ENCODE peak calls at places on chromosomes 11 and 22, in seven cellular contexts. M is neural progenitor cell, S is astrocyte, P is dorsolateral prefrontal cortex, U is neuronal stem cell, F is right atrium auricular region, T is MM.1S. V is an unnamed sample.

GRCh38 chr11:72041364-72042058 is 38.8 kb downstream of the NUMA1 start:
- DNase-seq in F (peak), M (peak), U (peak), P (peak), T (peak), S (peak), V (peak)

GRCh38 chr11:1220941-1221721 is 1.7 kb upstream of the MUC5B start:
- DNase-seq in T (no peak), U (no peak), P (no peak), F (no peak), M (no peak), S (no peak), V (no peak)

GRCh38 chr11:12822623-12823022 is 148.4 kb downstream of the TEAD1 start:
- DNase-seq in U (no peak), P (no peak), T (no peak), F (no peak), S (no peak), M (no peak), V (no peak)

GRCh38 chr11:75453916-75454655 is 21.1 kb upstream of the KLHL35 start:
- DNase-seq in F (no peak), S (peak), U (no peak), M (no peak), P (no peak), T (no peak), V (no peak)

GRCh38 chr11:61026121-61027031 is 54.9 kb downstream of the CD6 start:
- DNase-seq in S (no peak), T (no peak), M (no peak), P (no peak), U (no peak), F (no peak), V (peak)

GRCh38 chr11:123193742-123194141 is 1.3 kb downstream of the CLMP start:
- DNase-seq in M (no peak), F (no peak), S (no peak), P (no peak), T (no peak), U (no peak), V (no peak)

GRCh38 chr11:46277623-46278386 is at the start of gene CREB3L1:
- DNase-seq in F (no peak), U (no peak), S (no peak), M (peak), P (no peak), T (no peak), V (no peak)

GRCh38 chr22:36144886-36145541 is 15.5 kb downstream of the APOL3 start:
- DNase-seq in M (peak), S (peak), U (peak), T (peak), P (peak), F (peak), V (no peak)

GRCh38 chr11:10261821-10262220 is 32.2 kb downstream of the SBF2 start:
- DNase-seq in P (no peak), M (no peak), F (no peak), T (no peak), U (no peak), S (no peak), V (no peak)

GRCh38 chr22:39960791-39961746 is 872 bp downstream of the TMA7B start:
- DNase-seq in T (peak), U (no peak), S (peak), P (no peak), M (no peak), F (no peak), V (peak)

GRCh38 chr11:6771926-6772898 is at the start of gene OR2AG2:
- DNase-seq in P (peak), S (no peak), T (peak), F (no peak), U (no peak), M (no peak), V (no peak)

GRCh38 chr11:15845261-15845660 is 511.1 kb downstream of the SOX6 start:
- DNase-seq in P (peak), S (no peak), F (no peak), M (peak), T (no peak), U (peak), V (no peak)

GRCh38 chr11:1837171-1838076 is 1.4 kb upstream of the TNNI2 start:
- DNase-seq in F (no peak), P (peak), T (peak), M (peak), S (no peak), U (peak), V (peak)

GRCh38 chr11:19577391-19577831 is 135.2 kb upstream of the NAV2 start:
- DNase-seq in T (no peak), U (no peak), P (no peak), S (peak), M (no peak), F (no peak), V (no peak)

GRCh38 chr11:62974848-62975522 is 9.8 kb downstream of the SLC22A6 start:
- DNase-seq in F (no peak), T (no peak), S (no peak), P (no peak), M (peak), U (no peak), V (no peak)

GRCh38 chr22:28867191-28867590 is 16.2 kb upstream of the ZNRF3 start:
- DNase-seq in U (no peak), T (no peak), S (no peak), M (no peak), F (no peak), P (no peak), V (no peak)

GRCh38 chr11:64224891-64225607 is 937 bp downstream of the TRPT1 start:
- DNase-seq in P (no peak), F (no peak), S (no peak), U (no peak), M (peak), T (peak), V (no peak)

GRCh38 chr11:63813563-63814382 is 517 bp downstream of the SPINDOC start:
- DNase-seq in U (peak), M (peak), T (peak), P (peak), F (no peak), S (peak), V (no peak)

GRCh38 chr11:1130276-1131032 is 27.3 kb upstream of the MUC5AC start:
- DNase-seq in F (no peak), U (no peak), M (no peak), T (no peak), S (no peak), P (no peak), V (no peak)

GRCh38 chr11:46216040-46216764 is 61.3 kb upstream of the CREB3L1 start:
- DNase-seq in U (no peak), P (no peak), F (no peak), M (no peak), S (no peak), T (peak), V (no peak)

GRCh38 chr11:115612331-115612730 is 108.1 kb upstream of the CADM1 start:
- DNase-seq in M (peak), S (peak), P (no peak), U (no peak), T (no peak), F (no peak), V (no peak)

GRCh38 chr11:76839326-76839725 is 21.4 kb upstream of the ACER3 start:
- DNase-seq in F (no peak), U (no peak), S (no peak), T (no peak), P (no peak), M (no peak), V (no peak)

GRCh38 chr22:26805131-26805530 is 147.7 kb downstream of the MIAT start:
- DNase-seq in T (no peak), S (peak), P (no peak), F (no peak), M (no peak), U (no peak), V (no peak)

GRCh38 chr11:33618363-33618735 is 82.3 kb downstream of the C11orf91 start:
- DNase-seq in U (no peak), P (no peak), M (no peak), S (no peak), F (no peak), T (no peak), V (no peak)

GRCh38 chr22:19822301-19823117 is 32.2 kb downstream of the GNB1L start:
- DNase-seq in U (no peak), M (no peak), S (no peak), P (peak), T (no peak), F (no peak), V (peak)

GRCh38 chr11:11451501-11452005 is 98.5 kb upstream of the CSNK2A3 start:
- DNase-seq in S (no peak), M (no peak), U (no peak), P (no peak), T (no peak), F (no peak), V (no peak)

GRCh38 chr11:11448626-11449025 is 95.6 kb upstream of the CSNK2A3 start:
- DNase-seq in F (no peak), T (no peak), U (no peak), M (no peak), P (no peak), S (no peak), V (no peak)

GRCh38 chr11:11446967-11447366 is 93.9 kb upstream of the CSNK2A3 start:
- DNase-seq in P (no peak), T (no peak), F (no peak), S (no peak), U (no peak), M (no peak), V (no peak)

GRCh38 chr11:11450744-11451362 is 97.8 kb upstream of the CSNK2A3 start:
- DNase-seq in S (peak), M (no peak), F (no peak), U (no peak), P (no peak), T (no peak), V (no peak)

GRCh38 chr11:11449327-11449726 is 96.3 kb upstream of the CSNK2A3 start:
- DNase-seq in M (no peak), P (no peak), T (no peak), F (no peak), S (no peak), U (no peak), V (no peak)
- H3K27ac ChIP-seq in M (no peak), P (no peak), T (no peak), F (no peak), S (no peak), U (no peak), V (no peak)

DNA sequence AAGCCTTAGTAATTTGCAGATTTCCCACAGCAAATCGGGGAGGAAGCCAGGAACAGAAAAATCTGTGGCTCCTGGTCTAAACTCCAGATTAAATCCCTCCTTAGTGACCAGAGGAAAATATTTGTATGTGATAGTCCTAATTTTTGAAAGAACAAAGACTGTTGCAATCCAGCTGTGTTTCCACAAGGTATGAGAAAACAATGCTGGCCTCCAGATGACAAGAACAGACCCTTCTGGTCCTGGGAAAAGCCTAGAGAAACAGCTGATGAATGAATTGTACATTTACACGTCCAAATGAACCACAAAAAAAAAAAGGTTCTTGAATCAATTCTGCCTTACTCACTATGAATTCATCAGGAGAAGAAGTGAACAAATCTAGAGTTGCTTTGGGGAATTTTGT is 63.7 kb downstream of the ETS1 start:
- DNase-seq in U (no peak), P (no peak), T (no peak), S (peak), M (no peak), F (no peak), V (no peak)
- H3K4me3 ChIP-seq in U (no peak), P (no peak), T (no peak), S (no peak), M (no peak), F (no peak), V (peak)

GRCh38 chr11:65404638-65405339 is 17.8 kb upstream of the NEAT1 start:
- DNase-seq in S (no peak), P (no peak), T (no peak), M (no peak), U (no peak), F (no peak), V (no peak)
- H3K27ac ChIP-seq in S (no peak), P (no peak), T (no peak), M (no peak), U (no peak), F (peak), V (no peak)

DNA sequence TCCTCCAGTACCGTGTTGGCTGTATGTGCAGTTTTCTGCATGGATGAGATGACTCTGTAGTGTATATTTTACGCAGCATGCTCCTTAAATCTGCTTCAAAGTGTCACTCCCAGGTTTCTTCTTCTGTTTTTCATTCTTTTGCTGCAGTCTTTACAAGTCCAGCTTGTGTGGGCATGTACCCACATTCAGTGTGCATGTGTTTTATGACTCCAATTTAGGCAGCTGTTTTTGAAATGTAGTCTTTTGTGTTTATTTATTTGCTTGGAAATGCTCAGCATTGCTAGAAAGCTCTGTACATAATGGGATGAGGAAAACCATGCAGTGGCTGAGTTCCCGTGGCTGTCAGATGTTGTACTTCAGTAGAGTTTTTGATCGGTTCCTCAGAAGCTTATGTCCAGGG is 138.5 kb downstream of the ARHGAP42 start:
- DNase-seq in S (no peak), F (no peak), U (no peak), M (no peak), T (no peak), P (no peak), V (no peak)
- H3K4me3 ChIP-seq in S (no peak), F (no peak), U (no peak), M (no peak), T (no peak), P (no peak), V (no peak)

DNA sequence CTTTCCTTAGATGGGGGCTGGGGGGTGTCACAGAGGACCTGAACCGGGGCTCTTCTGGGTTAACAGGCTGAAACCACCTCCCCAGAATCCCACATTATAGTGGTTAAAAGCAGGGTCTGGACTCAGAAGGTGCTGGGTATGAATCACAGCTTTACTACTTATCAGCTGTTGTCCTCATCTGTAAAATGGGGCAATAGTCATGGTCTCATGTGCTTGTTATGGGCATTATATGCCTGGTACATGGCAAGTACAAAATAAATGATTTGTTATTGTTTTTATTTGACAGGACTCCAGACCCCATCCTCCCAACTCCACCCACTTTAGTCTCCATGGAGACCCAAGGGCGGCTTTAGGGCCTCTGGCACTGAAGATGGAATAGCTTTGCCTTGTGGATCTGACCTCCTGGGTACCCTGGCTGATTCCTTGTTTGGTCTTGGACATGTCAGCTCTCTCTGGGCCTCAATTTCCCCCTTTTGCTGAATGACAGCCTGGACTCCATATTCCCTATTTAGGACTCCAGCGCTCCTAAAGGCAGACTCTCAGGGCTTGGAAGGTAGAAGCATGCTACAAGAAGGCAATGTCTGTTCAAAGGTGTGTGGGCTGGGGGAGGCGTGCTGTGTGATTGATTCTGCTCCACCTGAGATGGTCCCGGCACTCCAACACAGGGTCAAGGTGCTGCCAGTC is 812 bp upstream of the SMTN start:
- DNase-seq in U (no peak), T (no peak), M (no peak), S (no peak), P (no peak), F (no peak), V (no peak)
- H3K27ac ChIP-seq in U (no peak), T (peak), M (no peak), S (peak), P (peak), F (peak), V (peak)

GRCh38 chr22:20991252-20992055 is 9.4 kb downstream of the LZTR1 start:
- DNase-seq in S (no peak), T (no peak), P (no peak), M (no peak), F (no peak), U (no peak), V (no peak)
- H3K4me3 ChIP-seq in S (no peak), T (no peak), P (no peak), M (no peak), F (no peak), U (no peak), V (no peak)

DNA sequence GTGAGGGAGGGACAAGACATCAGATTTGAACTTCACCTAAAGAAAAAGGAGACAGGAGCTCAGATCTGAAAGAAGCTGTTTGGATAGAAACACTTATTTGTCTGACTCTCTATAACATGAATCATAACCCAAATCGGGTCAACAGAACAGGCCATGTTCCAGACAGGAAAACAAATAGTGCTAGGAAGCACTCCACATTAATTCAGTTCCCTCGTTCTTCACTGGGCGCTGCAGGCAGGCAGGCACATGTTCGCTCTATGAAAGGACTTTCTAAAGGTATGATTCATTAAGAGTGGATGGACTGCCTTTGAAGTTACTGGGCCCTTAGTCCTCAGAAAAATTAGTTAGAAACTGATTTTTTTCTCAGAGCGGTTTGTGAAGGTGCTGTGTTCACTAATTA is 137.5 kb upstream of the TRPC6 start:
- DNase-seq in F (no peak), P (no peak), S (peak), M (no peak), U (no peak), T (no peak), V (no peak)
- H3K27ac ChIP-seq in F (no peak), P (no peak), S (no peak), M (no peak), U (no peak), T (no peak), V (no peak)

GRCh38 chr11:118913411-118914125 is 12.2 kb downstream of the BCL9L start:
- DNase-seq in M (peak), T (no peak), F (no peak), U (no peak), P (no peak), S (no peak), V (peak)
- H3K4me3 ChIP-seq in M (no peak), T (no peak), F (no peak), U (no peak), P (no peak), S (no peak), V (peak)

DNA sequence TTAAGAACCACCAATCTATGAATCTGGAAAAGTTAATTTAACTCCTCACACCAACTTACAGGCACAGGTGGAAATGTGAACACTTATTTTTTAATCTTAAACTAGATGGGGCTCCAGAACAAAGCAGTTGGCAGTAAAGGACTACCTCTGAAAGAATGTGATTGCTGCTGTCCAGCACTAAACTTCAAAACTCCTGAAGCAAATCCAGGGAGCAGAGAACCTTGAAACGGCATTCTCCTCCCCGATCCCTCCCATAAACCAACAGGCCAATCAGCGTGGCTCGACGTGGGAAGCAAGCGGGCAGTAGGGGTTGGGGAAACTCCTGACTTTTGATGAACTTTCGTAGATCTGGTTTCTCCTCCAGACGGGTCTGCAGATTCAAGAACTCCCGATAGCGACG is 5.0 kb downstream of the SNX19 start:
- DNase-seq in S (no peak), U (no peak), F (no peak), P (no peak), M (no peak), T (no peak), V (no peak)
- H3K27ac ChIP-seq in S (no peak), U (no peak), F (no peak), P (no peak), M (no peak), T (no peak), V (no peak)

V was measured in naive thymus-derived CD4-positive, alpha-beta T cell.